ENCODE peak calls at places on chromosomes 13 and 19, in four cellular contexts. N is cardiac fibroblast, R is lower lobe of right lung, X is lung. W is an unnamed sample.

GRCh38 chr19:54480048-54480447 is 7.0 kb upstream of the CDC42EP5 start:
- DNase-seq in N (no peak), R (no peak), X (no peak), W (no peak)

GRCh38 chr13:99203601-99204579 is 3.2 kb downstream of the UBAC2 start:
- DNase-seq in N (no peak), R (no peak), X (no peak), W (no peak)

GRCh38 chr13:45481688-45482087 is 16.9 kb downstream of the COG3 start:
- DNase-seq in N (no peak), R (no peak), X (no peak), W (no peak)

GRCh38 chr19:12834418-12834943 is at the start of gene RTBDN:
- DNase-seq in N (no peak), R (no peak), X (no peak), W (no peak)

GRCh38 chr13:98050041-98050466 is 92.8 kb upstream of the FARP1 start:
- DNase-seq in N (no peak), R (no peak), X (no peak), W (no peak)

GRCh38 chr19:38513762-38514167 is 80.3 kb downstream of the RYR1 start:
- DNase-seq in N (no peak), R (no peak), X (no peak), W (no peak)

GRCh38 chr13:97212540-97213146 is 9.5 kb upstream of the MBNL2 start:
- DNase-seq in N (peak; percentile 72), R (no peak), X (no peak), W (no peak)

GRCh38 chr13:55948175-55948574 is 1192.5 kb upstream of the PRR20A start:
- DNase-seq in N (no peak), R (no peak), X (no peak), W (no peak)

GRCh38 chr19:13262450-13262849 is 112.2 kb downstream of the IER2 start:
- DNase-seq in N (peak; percentile 71), R (no peak), X (no peak), W (peak; percentile 30)

GRCh38 chr19:28543244-28543776 is 669.6 kb downstream of the UQCRFS1 start:
- DNase-seq in N (no peak), R (no peak), X (no peak), W (no peak)
- H3K4me3 ChIP-seq in N (no peak overlapping the region), R (no peak overlapping the region), X (no peak overlapping the region), W (no peak overlapping the region)

DNA sequence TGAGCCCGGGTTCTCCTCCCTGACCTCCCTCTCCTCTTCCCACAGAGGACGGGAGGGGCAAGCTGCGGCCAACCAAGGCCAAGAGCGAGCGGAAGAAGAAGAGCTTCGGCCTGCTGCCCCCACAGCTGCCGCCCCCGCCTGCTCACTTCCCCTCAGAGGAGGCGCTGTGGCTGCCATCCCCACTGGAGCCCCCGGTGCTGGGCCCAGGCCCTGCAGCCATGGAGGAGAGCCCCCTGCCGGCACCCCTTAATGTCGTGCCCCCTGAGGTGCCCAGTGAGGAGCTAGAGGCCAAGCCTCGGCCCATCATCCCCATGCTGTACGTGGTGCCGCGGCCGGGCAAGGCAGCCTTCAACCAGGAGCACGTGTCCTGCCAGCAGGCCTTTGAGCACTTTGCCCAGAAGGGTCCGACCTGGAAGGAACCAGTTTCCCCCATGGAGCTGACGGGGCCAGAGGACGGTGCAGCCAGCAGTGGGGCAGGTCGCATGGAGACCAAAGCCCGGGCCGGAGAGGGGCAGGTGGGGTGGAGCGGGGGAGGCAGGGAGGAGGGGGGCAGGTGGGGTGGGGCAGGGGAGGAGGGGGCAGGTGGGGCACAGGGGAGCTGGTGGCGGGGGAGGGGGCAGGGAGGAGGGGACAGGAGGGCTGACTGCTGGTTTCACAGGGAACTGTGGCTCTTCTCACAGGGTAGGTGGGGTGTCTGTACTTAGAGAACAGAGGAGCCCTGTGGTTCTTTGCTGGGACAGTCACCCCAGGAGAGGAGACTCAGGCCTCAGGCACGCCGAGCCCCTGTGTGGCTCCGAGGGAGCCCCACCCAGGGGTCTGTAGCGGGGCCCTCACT is 162.3 kb downstream of the KDM4B start:
- DNase-seq in N (no peak), R (no peak), X (no peak), W (no peak)
- H3K4me3 ChIP-seq in N (no peak overlapping the region), R (no peak overlapping the region), X (no peak overlapping the region), W (no peak overlapping the region)

GRCh38 chr19:5436948-5437306 is 18.3 kb upstream of the ZNRF4 start:
- DNase-seq in N (no peak), R (no peak), X (no peak), W (no peak)
- H3K4me3 ChIP-seq in N (no peak overlapping the region), R (no peak overlapping the region), X (no peak overlapping the region), W (peak overlapping the region; percentile 21)

GRCh38 chr19:31981545-31981944 is 363.9 kb upstream of the ZNF507 start:
- DNase-seq in N (no peak), R (no peak), X (no peak), W (no peak)

GRCh38 chr19:31979949-31980670 is 365.3 kb upstream of the ZNF507 start:
- DNase-seq in N (no peak), R (no peak), X (no peak), W (no peak)

GRCh38 chr19:31985001-31985605 is 360.3 kb upstream of the ZNF507 start:
- DNase-seq in N (no peak), R (no peak), X (peak; percentile 19), W (no peak)

GRCh38 chr19:31980851-31981250 is 364.6 kb upstream of the ZNF507 start:
- DNase-seq in N (no peak), R (no peak), X (no peak), W (no peak)

DNA sequence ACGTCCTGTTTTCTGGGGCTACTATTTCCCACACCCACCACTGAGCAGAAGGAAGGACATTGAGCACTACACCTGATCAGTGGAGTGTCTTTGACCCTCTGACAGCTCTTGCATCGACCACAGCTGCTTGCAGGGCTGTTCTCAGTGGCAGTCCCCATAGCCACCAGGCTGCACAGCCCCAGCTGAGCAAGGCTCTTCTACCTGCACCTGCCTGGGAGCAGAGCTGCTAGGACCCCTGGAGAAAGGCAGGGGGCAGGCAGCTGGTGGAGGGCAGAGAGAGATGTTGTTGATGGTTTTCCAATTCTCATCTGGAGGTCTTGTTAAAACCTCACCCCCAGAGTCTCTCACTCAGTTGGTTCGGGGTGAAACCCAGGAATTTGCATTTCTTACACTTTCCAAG is 361.8 kb upstream of the ZNF507 start:
- DNase-seq in N (no peak), R (no peak), X (no peak), W (no peak)
- H3K4me3 ChIP-seq in N (no peak overlapping the region), R (no peak overlapping the region), X (no peak overlapping the region), W (no peak overlapping the region)

DNA sequence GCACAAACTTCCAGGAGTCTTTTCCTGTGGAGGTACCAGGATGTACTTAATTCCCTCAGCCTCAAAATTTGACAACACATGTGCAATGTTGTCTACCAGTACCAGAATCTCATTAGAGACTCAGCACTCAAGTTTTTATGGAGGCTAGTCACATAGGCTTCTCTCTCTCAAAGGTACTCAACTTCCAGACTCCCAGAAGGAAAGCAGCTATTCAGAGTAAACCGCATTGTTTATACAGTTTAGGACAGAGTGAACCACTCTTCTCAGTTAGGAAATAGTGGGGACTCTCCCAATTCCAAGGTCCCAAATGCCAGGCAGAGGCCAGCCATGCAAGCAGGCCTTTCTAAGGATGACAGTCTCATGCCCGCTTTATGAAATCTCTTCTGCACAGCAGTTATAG is 8.5 kb upstream of the C1QTNF9B start:
- DNase-seq in N (no peak), R (no peak), X (no peak), W (no peak)
- H3K4me3 ChIP-seq in N (no peak overlapping the region), R (no peak overlapping the region), X (no peak overlapping the region), W (no peak overlapping the region)

DNA sequence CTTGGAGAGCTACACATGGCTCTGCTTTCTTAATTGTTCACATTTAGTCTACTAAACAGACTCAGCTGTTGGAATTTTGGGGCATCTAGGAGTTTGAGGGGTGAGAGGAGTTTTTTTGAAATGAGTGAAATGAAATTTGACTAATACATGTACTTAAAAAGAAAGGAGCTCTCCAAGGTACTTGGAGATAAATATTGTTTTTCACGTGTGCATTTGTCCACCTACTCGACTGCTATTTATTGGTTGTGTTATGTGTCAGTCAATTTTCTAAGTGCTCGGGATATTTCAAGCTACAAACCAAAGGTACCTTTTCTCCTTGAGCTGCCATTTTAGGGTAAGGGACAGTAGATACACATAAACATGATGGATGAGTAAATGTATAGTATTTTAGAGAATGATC is 697.0 kb downstream of the LIG4 start:
- DNase-seq in N (peak; percentile 10), R (no peak), X (no peak), W (no peak)
- H3K4me3 ChIP-seq in N (no peak overlapping the region), R (no peak overlapping the region), X (no peak overlapping the region), W (no peak overlapping the region)

W was measured in HFF-Myc.